ENCODE peak calls at places on chromosomes 16 and 17, in five cellular contexts. C is EL, H is fibroblast of pulmonary artery, Y is HuH-7.5, I is dorsolateral prefrontal cortex. L is an unnamed sample.

GRCh38 chr17:46154151-46154816 is 38.9 kb downstream of the KANSL1 start:
- DNase-seq in C (peak), H (peak), Y (no peak), I (no peak), L (no peak)

GRCh38 chr17:7237761-7238417 is 1.4 kb downstream of the PHF23 start:
- DNase-seq in C (peak), H (peak), Y (peak), I (peak), L (peak)

GRCh38 chr17:78689029-78689428 is 93.0 kb downstream of the CYTH1 start:
- DNase-seq in C (no peak), H (no peak), Y (no peak), I (no peak), L (no peak)

GRCh38 chr16:85238233-85238647 is 126.0 kb upstream of the CIBAR2 start:
- DNase-seq in C (peak), H (peak), Y (no peak), I (no peak), L (peak)

GRCh38 chr16:85232369-85233142 is 120.3 kb upstream of the CIBAR2 start:
- DNase-seq in C (no peak), H (no peak), Y (no peak), I (no peak), L (no peak)

GRCh38 chr16:3094289-3095027 is 4.6 kb downstream of the ZSCAN10 start:
- DNase-seq in C (peak), H (peak), Y (peak), I (no peak), L (peak)

GRCh38 chr16:1788095-1788707 is 5.3 kb downstream of the IGFALS start:
- DNase-seq in C (no peak), H (no peak), Y (no peak), I (no peak), L (no peak)

GRCh38 chr16:15874745-15875314 is 13.6 kb downstream of the CEP20 start:
- DNase-seq in C (peak), H (peak), Y (no peak), I (peak), L (peak)

GRCh38 chr17:14336418-14336817 is 35.5 kb downstream of the HS3ST3B1 start:
- DNase-seq in C (no peak), H (no peak), Y (no peak), I (no peak), L (no peak)

GRCh38 chr16:12330977-12331376 is 354.4 kb downstream of the SNX29 start:
- DNase-seq in C (no peak), H (no peak), Y (no peak), I (peak), L (no peak)

GRCh38 chr17:42323268-42323773 is 35.0 kb downstream of the STAT5A start:
- DNase-seq in C (no peak), H (no peak), Y (no peak), I (no peak), L (no peak)

GRCh38 chr16:84543931-84544776 is 39.7 kb upstream of the MEAK7 start:
- DNase-seq in C (peak), H (no peak), Y (no peak), I (no peak), L (no peak)

GRCh38 chr17:29012535-29012934 is 6.7 kb upstream of the SEZ6 start:
- DNase-seq in C (no peak), H (peak), Y (no peak), I (no peak), L (no peak)

GRCh38 chr16:85170066-85171003 is 58.1 kb upstream of the CIBAR2 start:
- DNase-seq in C (no peak), H (no peak), Y (peak), I (no peak), L (no peak)

GRCh38 chr16:15510992-15511391 is 76.6 kb downstream of the BMERB1 start:
- DNase-seq in C (no peak), H (no peak), Y (no peak), I (no peak), L (no peak)

GRCh38 chr17:82684207-82684903 is 14.1 kb downstream of the RAB40B start:
- DNase-seq in C (no peak), H (no peak), Y (no peak), I (no peak), L (no peak)

GRCh38 chr17:75159196-75160031 is 5.1 kb upstream of the JPT1 start:
- DNase-seq in C (peak), H (peak), Y (no peak), I (no peak), L (no peak)

GRCh38 chr16:88775825-88776224 is 9.2 kb downstream of the PIEZO1 start:
- DNase-seq in C (no peak), H (no peak), Y (no peak), I (no peak), L (no peak)

GRCh38 chr17:50132104-50132794 is 2.3 kb upstream of the SAMD14 start:
- DNase-seq in C (no peak), H (no peak), Y (no peak), I (no peak), L (no peak)

GRCh38 chr17:50518265-50519023 is 10.2 kb downstream of the MYCBPAP start:
- DNase-seq in C (no peak), H (no peak), Y (no peak), I (peak), L (peak)

GRCh38 chr17:59830007-59830630 is 62.6 kb downstream of the TUBD1 start:
- DNase-seq in C (peak), H (peak), Y (no peak), I (no peak), L (peak)

GRCh38 chr16:85436636-85437160 is 176.4 kb upstream of the GSE1 start:
- DNase-seq in C (no peak), H (no peak), Y (peak), I (no peak), L (peak)

L was measured in fibroblast of villous mesenchyme.